ENCODE peak calls at places on chromosomes 13 and 19, in five cellular contexts. I is SIG-M5, Q is T-helper 2 cell, H is progenitor cell of endocrine pancreas, Z is Peyer's patch. D is an unnamed sample.

GRCh38 chr19:12945479-12946091 is at the start of gene RAD23A:
- DNase-seq in I (peak), Q (peak), Z (peak), H (peak), D (peak)

GRCh38 chr19:35154535-35155406 is at the start of gene FXYD5:
- DNase-seq in I (peak), H (no peak), Z (peak), Q (peak), D (peak)

GRCh38 chr19:6041991-6042421 is 64.1 kb upstream of the RANBP3 start:
- DNase-seq in Q (no peak), I (no peak), H (no peak), Z (peak), D (no peak)

GRCh38 chr13:51758691-51759090 is 45.3 kb downstream of the DHRS12 start:
- DNase-seq in Q (no peak), Z (no peak), H (no peak), I (no peak), D (no peak)

GRCh38 chr13:109687559-109688448 is 98.6 kb downstream of the IRS2 start:
- DNase-seq in I (no peak), Q (no peak), H (no peak), Z (no peak), D (no peak)

GRCh38 chr13:44159633-44160279 is 213.9 kb upstream of the SERP2 start:
- DNase-seq in H (no peak), Q (no peak), Z (no peak), I (no peak), D (no peak)

GRCh38 chr13:90723381-90723780 is 624.1 kb upstream of the MIR17HG start:
- DNase-seq in Z (no peak), I (no peak), Q (no peak), H (no peak), D (no peak)

GRCh38 chr13:90445179-90445578 is 902.3 kb upstream of the MIR17HG start:
- DNase-seq in I (no peak), Q (no peak), H (no peak), Z (no peak), D (no peak)

GRCh38 chr19:37218592-37218935 is 550 bp downstream of the ZNF383 start:
- DNase-seq in Z (no peak), H (no peak), Q (no peak), I (no peak), D (no peak)

GRCh38 chr13:77313923-77314322 is 13.0 kb downstream of the MYCBP2 start:
- DNase-seq in Z (no peak), H (no peak), Q (no peak), I (no peak), D (no peak)

GRCh38 chr19:6047741-6048231 is 62.5 kb downstream of the RFX2 start:
- DNase-seq in I (no peak), Z (no peak), Q (no peak), H (peak), D (no peak)

D was measured in activated CD4-positive, alpha-beta T cell treated with anti-CD3 and anti-CD28 coated beads, Interleukin-2, amount 50 U/mL, for 1 hour.